ENCODE peak calls at places on chromosomes 3 and 15, in four cellular contexts. One of them, this sample, is unnamed.

GRCh38 chr3:134482622-134483021 is 3.2 kb downstream of the ANAPC13 start:
- DNase-seq in mesendoderm: no peak
- DNase-seq in IMR-90: no peak
- DNase-seq in H1: no peak
- DNase-seq in this sample: no peak

GRCh38 chr3:72738752-72739520 is 109.3 kb downstream of the SHQ1 start:
- DNase-seq in H1: peak
- DNase-seq in IMR-90: no peak
- DNase-seq in mesendoderm: peak
- DNase-seq in this sample: peak

GRCh38 chr15:64324513-64324912 is 31.5 kb downstream of the CSNK1G1 start:
- DNase-seq in IMR-90: peak
- DNase-seq in mesendoderm: no peak
- DNase-seq in H1: no peak
- DNase-seq in this sample: no peak

GRCh38 chr3:127791221-127791913 is 30.9 kb downstream of the MGLL start:
- DNase-seq in IMR-90: peak
- DNase-seq in mesendoderm: peak
- DNase-seq in H1: no peak
- DNase-seq in this sample: peak

GRCh38 chr3:15295506-15295905 is 36.9 kb downstream of the SH3BP5 start:
- DNase-seq in mesendoderm: no peak
- DNase-seq in IMR-90: no peak
- DNase-seq in H1: no peak
- DNase-seq in this sample: no peak

GRCh38 chr3:50494136-50494535 is 9.3 kb downstream of the CACNA2D2 start:
- DNase-seq in mesendoderm: no peak
- DNase-seq in H1: no peak
- DNase-seq in IMR-90: no peak
- DNase-seq in this sample: no peak

GRCh38 chr3:17831366-17831765 is 88.9 kb upstream of the TBC1D5 start:
- DNase-seq in H1: no peak
- DNase-seq in IMR-90: peak
- DNase-seq in mesendoderm: no peak
- DNase-seq in this sample: no peak

GRCh38 chr3:171967932-171968678 is 71.3 kb upstream of the FNDC3B start:
- DNase-seq in mesendoderm: no peak
- DNase-seq in IMR-90: peak
- DNase-seq in H1: no peak
- DNase-seq in this sample: no peak

GRCh38 chr3:42439461-42440075 is 29.2 kb upstream of the LYZL4 start:
- DNase-seq in IMR-90: no peak
- DNase-seq in mesendoderm: peak
- DNase-seq in H1: no peak
- DNase-seq in this sample: no peak

GRCh38 chr3:192187485-192188051 is 539.8 kb downstream of the FGF12 start:
- DNase-seq in mesendoderm: peak
- DNase-seq in H1: no peak
- DNase-seq in IMR-90: no peak
- DNase-seq in this sample: no peak

GRCh38 chr3:176514297-176514696 is 683.0 kb downstream of the TBL1XR1 start:
- DNase-seq in mesendoderm: peak
- DNase-seq in H1: peak
- DNase-seq in IMR-90: peak
- DNase-seq in this sample: peak

GRCh38 chr15:73600413-73601050 is 32.7 kb downstream of the NPTN start:
- DNase-seq in mesendoderm: no peak
- DNase-seq in IMR-90: no peak
- DNase-seq in H1: no peak
- DNase-seq in this sample: no peak

GRCh38 chr3:178420033-178420432 is 116.2 kb upstream of the KCNMB2 start:
- DNase-seq in mesendoderm: no peak
- DNase-seq in IMR-90: no peak
- DNase-seq in H1: no peak
- DNase-seq in this sample: no peak

GRCh38 chr3:25457642-25458419 is 29.8 kb downstream of the RARB start:
- DNase-seq in H1: no peak
- DNase-seq in mesendoderm: no peak
- DNase-seq in IMR-90: peak
- DNase-seq in this sample: no peak

GRCh38 chr3:97917813-97918536 is 54.3 kb downstream of the RIOX2 start:
- DNase-seq in H1: no peak
- DNase-seq in mesendoderm: no peak
- DNase-seq in IMR-90: peak
- DNase-seq in this sample: no peak

GRCh38 chr3:60755094-60755493 is 496.2 kb downstream of the FHIT start:
- DNase-seq in H1: peak
- DNase-seq in mesendoderm: peak
- DNase-seq in IMR-90: no peak
- DNase-seq in this sample: peak

GRCh38 chr3:102183623-102184022 is 251.2 kb upstream of the ZPLD1 start:
- DNase-seq in IMR-90: no peak
- DNase-seq in H1: no peak
- DNase-seq in mesendoderm: no peak
- DNase-seq in this sample: no peak

GRCh38 chr3:41120461-41120860 is 78.8 kb upstream of the CTNNB1 start:
- DNase-seq in IMR-90: no peak
- DNase-seq in H1: no peak
- DNase-seq in mesendoderm: no peak
- DNase-seq in this sample: no peak

GRCh38 chr3:53083496-53083895 is 37.6 kb upstream of the SFMBT1 start:
- DNase-seq in mesendoderm: no peak
- DNase-seq in H1: no peak
- DNase-seq in IMR-90: peak
- DNase-seq in this sample: peak

GRCh38 chr15:36882487-36883108 is 217.8 kb downstream of the MEIS2 start:
- DNase-seq in H1: no peak
- DNase-seq in IMR-90: no peak
- DNase-seq in mesendoderm: no peak
- DNase-seq in this sample: no peak

GRCh38 chr15:75732206-75732808 is 19.7 kb upstream of the CSPG4 start:
- DNase-seq in H1: no peak
- DNase-seq in mesendoderm: no peak
- DNase-seq in IMR-90: no peak
- DNase-seq in this sample: no peak

GRCh38 chr3:15053541-15053940 is 11.6 kb downstream of the MRPS25 start:
- DNase-seq in H1: no peak
- DNase-seq in mesendoderm: no peak
- DNase-seq in IMR-90: no peak
- DNase-seq in this sample: no peak

GRCh38 chr3:192422998-192423349 is 304.4 kb downstream of the FGF12 start:
- DNase-seq in mesendoderm: peak
- DNase-seq in IMR-90: no peak
- DNase-seq in H1: no peak
- DNase-seq in this sample: no peak

GRCh38 chr3:185992801-185993467 is 55.1 kb upstream of the TRA2B start:
- DNase-seq in H1: no peak
- DNase-seq in mesendoderm: no peak
- DNase-seq in IMR-90: peak
- DNase-seq in this sample: no peak

GRCh38 chr15:34582461-34583357 is 742 bp downstream of the GOLGA8B start:
- DNase-seq in IMR-90: peak
- DNase-seq in H1: peak
- DNase-seq in mesendoderm: peak
- DNase-seq in this sample: peak

GRCh38 chr15:70955151-70955550 is 62.5 kb downstream of the LRRC49 start:
- DNase-seq in IMR-90: peak
- DNase-seq in H1: no peak
- DNase-seq in mesendoderm: no peak
- DNase-seq in this sample: no peak

GRCh38 chr15:77811270-77811669 is 178.6 kb upstream of the LINGO1 start:
- DNase-seq in mesendoderm: no peak
- DNase-seq in IMR-90: no peak
- DNase-seq in H1: no peak
- DNase-seq in this sample: no peak

GRCh38 chr3:123068227-123069020 is 1.6 kb downstream of the PDIA5 start:
- DNase-seq in H1: peak
- DNase-seq in mesendoderm: peak
- DNase-seq in IMR-90: no peak
- DNase-seq in this sample: peak

GRCh38 chr3:24018784-24019570 is 73.9 kb downstream of the NR1D2 start:
- DNase-seq in IMR-90: no peak
- DNase-seq in H1: no peak
- DNase-seq in mesendoderm: no peak
- DNase-seq in this sample: no peak

GRCh38 chr3:196195664-196196255 is 15.4 kb downstream of the ZDHHC19 start:
- DNase-seq in H1: no peak
- DNase-seq in mesendoderm: no peak
- DNase-seq in IMR-90: no peak
- DNase-seq in this sample: no peak

GRCh38 chr3:113626513-113627371 is 69.7 kb downstream of the USF3 start:
- DNase-seq in IMR-90: peak
- DNase-seq in H1: peak
- DNase-seq in mesendoderm: peak
- DNase-seq in this sample: peak

GRCh38 chr15:94230886-94231727 is at the start of gene MCTP2:
- DNase-seq in mesendoderm: peak
- DNase-seq in H1: peak
- DNase-seq in IMR-90: peak
- DNase-seq in this sample: peak

DNA sequence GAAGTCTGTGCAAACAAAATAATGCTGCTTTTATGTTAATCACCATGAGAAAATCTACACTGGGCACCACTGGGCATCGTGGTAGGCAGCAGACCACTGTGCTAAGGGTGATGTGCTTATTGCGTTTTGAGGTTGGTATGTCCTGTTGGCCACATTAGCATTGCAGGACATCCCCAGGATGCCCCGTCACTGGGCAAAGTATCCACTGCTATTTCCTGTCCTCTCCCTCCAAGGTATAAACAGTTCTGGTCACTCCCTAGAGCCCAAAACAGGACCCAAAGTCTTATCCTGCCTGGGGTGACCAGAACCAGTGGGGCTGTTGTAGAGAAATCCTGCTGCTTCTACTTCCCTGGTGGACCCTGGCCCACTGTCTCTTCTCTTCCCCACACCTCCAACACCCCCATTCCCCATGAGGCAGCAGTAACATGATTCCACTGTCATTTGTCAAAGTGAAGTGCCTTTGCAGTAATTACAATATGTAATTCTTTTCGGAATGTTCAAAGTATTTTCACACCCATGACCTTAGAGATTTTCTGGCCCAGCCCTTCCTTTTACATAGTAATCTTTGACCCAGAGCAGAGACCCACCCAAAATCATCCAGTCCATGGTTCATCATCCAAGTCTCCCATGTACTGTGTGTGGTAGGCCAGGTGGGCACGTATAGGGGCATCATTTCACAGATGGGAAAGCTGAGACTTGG is 284.4 kb upstream of the ROPN1 start:
- DNase-seq in H1: no peak
- DNase-seq in mesendoderm: no peak
- DNase-seq in IMR-90: no peak
- DNase-seq in this sample: no peak
- H4K5ac ChIP-seq in H1: no peak
- H4K5ac ChIP-seq in mesendoderm: no peak
- H4K5ac ChIP-seq in IMR-90: no peak
- H4K5ac ChIP-seq in this sample: no peak

GRCh38 chr3:106573605-106574004 is 704.8 kb upstream of the CBLB start:
- DNase-seq in mesendoderm: no peak
- DNase-seq in IMR-90: no peak
- DNase-seq in H1: no peak
- DNase-seq in this sample: no peak
- H4K5ac ChIP-seq in mesendoderm: no peak
- H4K5ac ChIP-seq in IMR-90: no peak
- H4K5ac ChIP-seq in H1: no peak
- H4K5ac ChIP-seq in this sample: no peak

GRCh38 chr3:144866504-144866903 is 894.9 kb downstream of the DIPK2A start:
- DNase-seq in H1: no peak
- DNase-seq in IMR-90: no peak
- DNase-seq in mesendoderm: no peak
- DNase-seq in this sample: no peak

GRCh38 chr3:144864646-144865045 is 893.0 kb downstream of the DIPK2A start:
- DNase-seq in H1: no peak
- DNase-seq in mesendoderm: no peak
- DNase-seq in IMR-90: no peak
- DNase-seq in this sample: no peak

GRCh38 chr3:144865886-144866285 is 894.3 kb downstream of the DIPK2A start:
- DNase-seq in IMR-90: no peak
- DNase-seq in H1: no peak
- DNase-seq in mesendoderm: peak
- DNase-seq in this sample: no peak

DNA sequence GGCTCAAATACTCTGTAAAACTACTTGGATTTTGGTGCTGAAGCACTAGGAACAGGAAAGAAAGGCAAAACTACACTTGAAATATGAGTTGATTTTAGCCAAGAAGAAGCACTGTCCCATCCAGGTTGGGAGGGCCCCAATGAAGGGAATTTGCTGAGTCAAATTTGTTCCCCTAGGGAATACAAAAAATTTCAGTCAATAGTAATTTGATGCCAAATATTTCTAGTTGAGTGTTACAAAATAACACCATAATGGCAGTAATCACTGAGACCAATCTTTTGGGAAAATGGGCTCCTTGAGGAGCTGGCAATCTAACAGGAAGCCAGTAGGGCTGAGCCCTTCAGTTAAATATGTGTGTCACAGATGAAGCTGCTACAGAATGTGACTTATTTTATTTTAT is 896.9 kb downstream of the DIPK2A start:
- DNase-seq in H1: no peak
- DNase-seq in IMR-90: no peak
- DNase-seq in mesendoderm: no peak
- DNase-seq in this sample: no peak
- H4K5ac ChIP-seq in H1: no peak
- H4K5ac ChIP-seq in IMR-90: no peak
- H4K5ac ChIP-seq in mesendoderm: no peak
- H4K5ac ChIP-seq in this sample: no peak

DNA sequence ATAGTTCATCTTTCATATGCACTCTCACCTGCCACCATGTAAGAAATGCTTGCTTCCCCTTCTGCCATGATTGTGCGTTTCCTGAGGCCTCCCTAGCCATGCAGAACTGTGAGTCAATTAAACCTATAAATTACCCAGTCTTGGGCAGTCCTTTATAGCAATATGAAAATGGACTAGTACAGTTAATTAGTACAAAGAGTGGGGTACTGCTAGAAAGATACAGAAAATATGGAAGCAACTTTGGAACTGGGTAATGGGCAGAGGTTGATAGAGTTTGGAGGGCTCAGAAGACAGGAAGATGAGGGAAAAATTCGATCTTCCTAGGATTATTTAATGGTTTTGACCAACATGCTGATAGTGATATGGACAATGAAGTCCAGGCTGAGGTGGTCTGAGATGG is 246.9 kb downstream of the CGGBP1 start:
- DNase-seq in H1: no peak
- DNase-seq in IMR-90: no peak
- DNase-seq in mesendoderm: no peak
- DNase-seq in this sample: no peak
- H4K5ac ChIP-seq in H1: no peak
- H4K5ac ChIP-seq in IMR-90: no peak
- H4K5ac ChIP-seq in mesendoderm: no peak
- H4K5ac ChIP-seq in this sample: no peak